ENCODE peak calls at places on chromosomes 1 and 21, in five cellular contexts. One of them, this sample, is unnamed.

GRCh38 chr1:54287821-54288220 is 87.9 kb downstream of the MRPL37 start:
- DNase-seq in HAP-1: no peak
- DNase-seq in NT2/D1: no peak
- DNase-seq in endothelial cell of umbilical vein: no peak
- DNase-seq in esophagus squamous epithelium: no peak
- DNase-seq in this sample: no peak

GRCh38 chr21:44984792-44985440 is 45.1 kb downstream of the SLX9 start:
- DNase-seq in esophagus squamous epithelium: no peak
- DNase-seq in endothelial cell of umbilical vein: no peak
- DNase-seq in NT2/D1: no peak
- DNase-seq in HAP-1: no peak
- DNase-seq in this sample: no peak

GRCh38 chr1:84603941-84604830 is 29.9 kb upstream of the CTBS start:
- DNase-seq in NT2/D1: peak; percentile 48
- DNase-seq in esophagus squamous epithelium: no peak
- DNase-seq in HAP-1: peak; percentile 81
- DNase-seq in endothelial cell of umbilical vein: peak; percentile 91
- DNase-seq in this sample: peak; percentile 93

GRCh38 chr1:144101397-144102050 is 129.7 kb upstream of the FAM72C start:
- DNase-seq in esophagus squamous epithelium: no peak
- DNase-seq in endothelial cell of umbilical vein: peak; percentile 1
- DNase-seq in NT2/D1: no peak
- DNase-seq in HAP-1: peak; percentile 17
- DNase-seq in this sample: no peak

GRCh38 chr1:184791199-184791935 is 36.7 kb upstream of the EDEM3 start:
- DNase-seq in esophagus squamous epithelium: no peak
- DNase-seq in NT2/D1: no peak
- DNase-seq in endothelial cell of umbilical vein: peak; percentile 17
- DNase-seq in HAP-1: no peak
- DNase-seq in this sample: peak; percentile 49

GRCh38 chr1:244173765-244174164 is 122.7 kb downstream of the ZBTB18 start:
- DNase-seq in HAP-1: no peak
- DNase-seq in endothelial cell of umbilical vein: no peak
- DNase-seq in NT2/D1: no peak
- DNase-seq in esophagus squamous epithelium: no peak
- DNase-seq in this sample: no peak

GRCh38 chr1:32349211-32349708 is 13.0 kb downstream of the FAM229A start:
- DNase-seq in endothelial cell of umbilical vein: peak; percentile 86
- DNase-seq in NT2/D1: no peak
- DNase-seq in HAP-1: no peak
- DNase-seq in esophagus squamous epithelium: no peak
- DNase-seq in this sample: no peak

GRCh38 chr1:31977361-31978131 is 36.1 kb upstream of the KHDRBS1 start:
- DNase-seq in HAP-1: peak; percentile 55
- DNase-seq in NT2/D1: peak; percentile 79
- DNase-seq in endothelial cell of umbilical vein: peak; percentile 44
- DNase-seq in esophagus squamous epithelium: no peak
- DNase-seq in this sample: peak; percentile 92

GRCh38 chr1:205335692-205336091 is 14.1 kb upstream of the NUAK2 start:
- DNase-seq in esophagus squamous epithelium: no peak
- DNase-seq in endothelial cell of umbilical vein: peak; percentile 85
- DNase-seq in HAP-1: peak; percentile 92
- DNase-seq in NT2/D1: peak; percentile 88
- DNase-seq in this sample: peak; percentile 87

GRCh38 chr1:3900150-3900968 is at the start of gene C1orf174:
- DNase-seq in esophagus squamous epithelium: peak; percentile 99
- DNase-seq in NT2/D1: peak; percentile 88
- DNase-seq in endothelial cell of umbilical vein: peak; percentile 99
- DNase-seq in HAP-1: peak; percentile 95
- DNase-seq in this sample: peak; percentile 99

GRCh38 chr1:22123901-22124404 is 18.9 kb downstream of the WNT4 start:
- DNase-seq in HAP-1: no peak
- DNase-seq in endothelial cell of umbilical vein: no peak
- DNase-seq in NT2/D1: no peak
- DNase-seq in esophagus squamous epithelium: no peak
- DNase-seq in this sample: no peak

GRCh38 chr1:220368352-220369265 is 96.4 kb upstream of the RAB3GAP2 start:
- DNase-seq in endothelial cell of umbilical vein: no peak
- DNase-seq in HAP-1: no peak
- DNase-seq in esophagus squamous epithelium: no peak
- DNase-seq in NT2/D1: no peak
- DNase-seq in this sample: no peak

GRCh38 chr1:4698911-4699310 is 44.5 kb downstream of the AJAP1 start:
- DNase-seq in HAP-1: no peak
- DNase-seq in NT2/D1: no peak
- DNase-seq in endothelial cell of umbilical vein: no peak
- DNase-seq in esophagus squamous epithelium: no peak
- DNase-seq in this sample: no peak

GRCh38 chr21:45536301-45537081 is 5.7 kb downstream of the SLC19A1 start:
- DNase-seq in esophagus squamous epithelium: no peak
- DNase-seq in HAP-1: peak; percentile 47
- DNase-seq in endothelial cell of umbilical vein: no peak
- DNase-seq in NT2/D1: no peak
- DNase-seq in this sample: no peak

DNA sequence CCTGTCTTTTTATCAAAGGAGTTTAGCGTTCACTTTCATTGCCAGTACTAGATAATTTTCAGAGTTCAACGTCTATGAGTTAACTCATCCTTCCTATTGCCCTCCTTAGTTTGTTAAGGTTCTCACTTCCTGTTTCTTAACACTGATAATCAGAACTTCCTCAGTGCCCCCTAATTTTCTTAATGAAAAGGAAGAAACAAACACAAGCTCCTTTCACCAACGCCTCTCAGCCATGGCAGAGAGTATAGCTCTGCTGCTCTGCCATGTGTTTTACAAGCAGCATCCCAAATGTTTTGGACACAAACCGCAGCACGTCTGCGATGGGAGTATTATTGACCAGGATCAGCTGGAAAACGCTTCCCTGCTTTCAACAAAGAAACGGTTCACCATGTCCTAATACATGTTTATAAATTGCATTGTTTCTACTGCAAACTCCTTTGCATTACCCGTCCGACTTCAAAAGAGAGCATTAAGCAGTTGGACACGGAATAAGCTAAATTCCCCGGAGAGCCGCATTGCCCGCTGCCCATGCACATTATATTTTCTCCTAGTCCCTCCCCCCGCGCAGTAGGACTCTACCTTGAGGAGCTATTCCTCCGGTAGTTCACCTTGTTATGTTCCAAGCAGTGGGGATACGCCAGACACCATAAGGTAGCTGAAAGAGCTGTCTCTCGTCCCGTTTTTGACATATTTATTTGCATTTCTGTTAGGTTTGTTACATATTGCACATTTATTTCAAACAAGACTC is 568 bp downstream of the OLFM3 start:
- DNase-seq in NT2/D1: no peak
- DNase-seq in HAP-1: peak; percentile 65
- DNase-seq in endothelial cell of umbilical vein: no peak
- DNase-seq in esophagus squamous epithelium: no peak
- DNase-seq in this sample: no peak
- H3K4me3 ChIP-seq in NT2/D1: peak overlapping the region; percentile 32
- H3K4me3 ChIP-seq in HAP-1: peak overlapping the region; percentile 42
- H3K4me3 ChIP-seq in endothelial cell of umbilical vein: no peak overlapping the region
- H3K4me3 ChIP-seq in esophagus squamous epithelium: no peak overlapping the region
- H3K4me3 ChIP-seq in this sample: no peak overlapping the region

GRCh38 chr1:156236164-156236563 is 5.8 kb upstream of the BGLAP start:
- DNase-seq in esophagus squamous epithelium: no peak
- DNase-seq in HAP-1: no peak
- DNase-seq in NT2/D1: no peak
- DNase-seq in endothelial cell of umbilical vein: no peak
- DNase-seq in this sample: no peak
- H3K4me1 ChIP-seq in esophagus squamous epithelium: no peaks in the 10 kb centered on the region
- H3K4me1 ChIP-seq in HAP-1: no peaks in the 10 kb centered on the region
- H3K4me1 ChIP-seq in NT2/D1: peaks cover 12% of the 10 kb centered on the region
- H3K4me1 ChIP-seq in endothelial cell of umbilical vein: peaks cover 12% of the 10 kb centered on the region
- H3K4me1 ChIP-seq in this sample: peaks cover 11% of the 10 kb centered on the region

GRCh38 chr1:192609110-192610079 is 26.6 kb upstream of the RGS13 start:
- DNase-seq in endothelial cell of umbilical vein: no peak
- DNase-seq in HAP-1: no peak
- DNase-seq in esophagus squamous epithelium: peak; percentile 29
- DNase-seq in NT2/D1: no peak
- DNase-seq in this sample: no peak
- H3K4me3 ChIP-seq in endothelial cell of umbilical vein: no peak overlapping the region
- H3K4me3 ChIP-seq in HAP-1: no peak overlapping the region
- H3K4me3 ChIP-seq in esophagus squamous epithelium: no peak overlapping the region
- H3K4me3 ChIP-seq in NT2/D1: no peak overlapping the region
- H3K4me3 ChIP-seq in this sample: no peak overlapping the region

DNA sequence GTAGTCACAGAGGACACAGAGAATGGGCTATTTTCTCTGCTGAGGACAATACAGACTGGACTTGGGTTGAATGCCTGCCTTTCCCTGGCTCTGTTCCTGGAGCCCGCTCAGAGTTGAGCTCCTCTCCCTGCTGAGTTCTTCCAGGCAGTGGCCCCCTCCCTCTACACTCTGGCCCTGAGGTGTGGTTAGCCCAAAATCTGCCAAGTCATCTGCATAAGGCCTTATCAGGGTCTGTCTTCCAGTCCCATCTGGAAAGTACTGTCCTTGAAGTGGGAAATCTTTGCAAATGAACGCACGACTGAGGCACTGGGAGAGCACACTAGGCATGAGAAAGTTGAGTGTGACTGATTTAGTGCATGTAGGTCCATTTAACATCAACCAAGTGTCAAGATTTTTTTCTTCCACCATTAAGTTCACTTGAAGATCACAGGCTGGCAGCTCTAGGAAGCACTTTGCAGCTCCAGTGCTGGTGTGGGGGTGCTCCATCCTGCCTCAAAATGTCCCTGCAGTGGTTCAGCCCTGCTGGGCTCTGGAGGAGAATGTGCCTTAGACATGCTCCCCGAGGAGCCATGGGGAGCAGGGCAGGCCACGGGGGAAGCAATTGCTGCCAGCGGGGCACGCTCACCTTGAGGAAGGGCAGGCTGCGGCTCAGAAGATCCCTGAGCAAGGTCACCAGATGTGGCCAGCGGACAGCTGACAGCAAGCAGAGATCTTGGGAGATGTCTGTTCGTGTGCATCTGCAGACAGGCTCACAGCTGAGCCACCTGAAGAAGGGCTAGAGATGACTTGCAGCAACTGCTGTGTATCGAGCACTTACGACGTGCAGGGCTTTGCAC is 41.5 kb downstream of the IER5 start:
- DNase-seq in HAP-1: no peak
- DNase-seq in NT2/D1: no peak
- DNase-seq in esophagus squamous epithelium: no peak
- DNase-seq in endothelial cell of umbilical vein: no peak
- DNase-seq in this sample: no peak
- H3K4me1 ChIP-seq in HAP-1: peaks cover 4% of the 10 kb centered on the region
- H3K4me1 ChIP-seq in NT2/D1: peaks cover 44% of the 10 kb centered on the region
- H3K4me1 ChIP-seq in esophagus squamous epithelium: peaks cover 23% of the 10 kb centered on the region
- H3K4me1 ChIP-seq in endothelial cell of umbilical vein: peaks cover 11% of the 10 kb centered on the region
- H3K4me1 ChIP-seq in this sample: peaks cover 6% of the 10 kb centered on the region

This sample was measured in adipocyte.